ENCODE peak calls at places on chromosomes 7 and 10, in nine cellular contexts. One of them, this sample, is unnamed.

GRCh38 chr7:38070718-38071117 is 107.3 kb upstream of the STARD3NL start:
- DNase-seq in PC-9: peak; percentile 19
- DNase-seq in GM23338: peak; percentile 81
- DNase-seq in endodermal cell: peak; percentile 57
- DNase-seq in A549: peak; percentile 28
- DNase-seq in bronchial epithelial cell: peak; percentile 21
- DNase-seq in fibroblast of the aortic adventitia: peak; percentile 74
- DNase-seq in Caco-2: no peak
- DNase-seq in cardiac fibroblast: peak; percentile 37
- DNase-seq in this sample: no peak

GRCh38 chr7:54932818-54933543 is 85.8 kb upstream of the EGFR start:
- DNase-seq in PC-9: peak; percentile 74
- DNase-seq in cardiac fibroblast: peak; percentile 55
- DNase-seq in bronchial epithelial cell: peak; percentile 53
- DNase-seq in endodermal cell: peak; percentile 89
- DNase-seq in fibroblast of the aortic adventitia: peak; percentile 44
- DNase-seq in GM23338: peak; percentile 81
- DNase-seq in A549: peak; percentile 69
- DNase-seq in Caco-2: peak; percentile 76
- DNase-seq in this sample: no peak

GRCh38 chr7:76300210-76300731 is 2.2 kb upstream of the HSPB1 start:
- DNase-seq in endodermal cell: no peak
- DNase-seq in fibroblast of the aortic adventitia: peak; percentile 58
- DNase-seq in Caco-2: no peak
- DNase-seq in PC-9: peak; percentile 96
- DNase-seq in cardiac fibroblast: peak; percentile 93
- DNase-seq in A549: no peak
- DNase-seq in GM23338: no peak
- DNase-seq in bronchial epithelial cell: peak; percentile 98
- DNase-seq in this sample: peak; percentile 90

GRCh38 chr10:48880016-48880705 is 59.5 kb downstream of the LRRC18 start:
- DNase-seq in bronchial epithelial cell: no peak
- DNase-seq in endodermal cell: peak; percentile 87
- DNase-seq in A549: no peak
- DNase-seq in cardiac fibroblast: no peak
- DNase-seq in PC-9: no peak
- DNase-seq in GM23338: no peak
- DNase-seq in Caco-2: no peak
- DNase-seq in fibroblast of the aortic adventitia: no peak
- DNase-seq in this sample: no peak

GRCh38 chr10:31322647-31323046 is 3.6 kb downstream of the ZEB1 start:
- DNase-seq in PC-9: no peak
- DNase-seq in GM23338: no peak
- DNase-seq in cardiac fibroblast: peak; percentile 56
- DNase-seq in A549: no peak
- DNase-seq in fibroblast of the aortic adventitia: peak; percentile 55
- DNase-seq in endodermal cell: no peak
- DNase-seq in bronchial epithelial cell: no peak
- DNase-seq in Caco-2: no peak
- DNase-seq in this sample: no peak

GRCh38 chr10:116278832-116279231 is 5.8 kb upstream of the GFRA1 start:
- DNase-seq in endodermal cell: no peak
- DNase-seq in Caco-2: no peak
- DNase-seq in fibroblast of the aortic adventitia: no peak
- DNase-seq in bronchial epithelial cell: no peak
- DNase-seq in PC-9: no peak
- DNase-seq in A549: no peak
- DNase-seq in cardiac fibroblast: no peak
- DNase-seq in GM23338: no peak
- DNase-seq in this sample: no peak

GRCh38 chr10:112765717-112766235 is 184.3 kb upstream of the TCF7L2 start:
- DNase-seq in PC-9: no peak
- DNase-seq in endodermal cell: no peak
- DNase-seq in cardiac fibroblast: no peak
- DNase-seq in fibroblast of the aortic adventitia: no peak
- DNase-seq in A549: no peak
- DNase-seq in Caco-2: no peak
- DNase-seq in bronchial epithelial cell: no peak
- DNase-seq in GM23338: peak; percentile 6
- DNase-seq in this sample: no peak

GRCh38 chr10:33073641-33074410 is 115.8 kb upstream of the ITGB1 start:
- DNase-seq in GM23338: peak; percentile 32
- DNase-seq in bronchial epithelial cell: peak; percentile 19
- DNase-seq in A549: no peak
- DNase-seq in PC-9: no peak
- DNase-seq in Caco-2: no peak
- DNase-seq in fibroblast of the aortic adventitia: peak; percentile 68
- DNase-seq in endodermal cell: no peak
- DNase-seq in cardiac fibroblast: peak; percentile 45
- DNase-seq in this sample: no peak

GRCh38 chr7:129664029-129665012 is 52.8 kb downstream of the NRF1 start:
- DNase-seq in cardiac fibroblast: peak; percentile 86
- DNase-seq in PC-9: peak; percentile 53
- DNase-seq in GM23338: peak; percentile 66
- DNase-seq in Caco-2: no peak
- DNase-seq in A549: peak; percentile 68
- DNase-seq in bronchial epithelial cell: peak; percentile 73
- DNase-seq in endodermal cell: no peak
- DNase-seq in fibroblast of the aortic adventitia: peak; percentile 82
- DNase-seq in this sample: peak; percentile 27

GRCh38 chr10:71584902-71585578 is 134.5 kb downstream of the C10orf105 start:
- DNase-seq in Caco-2: no peak
- DNase-seq in cardiac fibroblast: no peak
- DNase-seq in PC-9: no peak
- DNase-seq in GM23338: no peak
- DNase-seq in A549: no peak
- DNase-seq in bronchial epithelial cell: no peak
- DNase-seq in endodermal cell: no peak
- DNase-seq in fibroblast of the aortic adventitia: no peak
- DNase-seq in this sample: no peak

GRCh38 chr10:58513189-58514101 is 773 bp downstream of the BICC1 start:
- DNase-seq in Caco-2: peak; percentile 91
- DNase-seq in cardiac fibroblast: peak; percentile 83
- DNase-seq in endodermal cell: peak; percentile 71
- DNase-seq in PC-9: no peak
- DNase-seq in bronchial epithelial cell: no peak
- DNase-seq in A549: peak; percentile 69
- DNase-seq in fibroblast of the aortic adventitia: peak; percentile 87
- DNase-seq in GM23338: peak; percentile 62
- DNase-seq in this sample: no peak

GRCh38 chr10:132847416-132847777 is 61.5 kb upstream of the NKX6-2 start:
- DNase-seq in PC-9: no peak
- DNase-seq in Caco-2: peak; percentile 25
- DNase-seq in bronchial epithelial cell: no peak
- DNase-seq in endodermal cell: peak; percentile 36
- DNase-seq in cardiac fibroblast: no peak
- DNase-seq in fibroblast of the aortic adventitia: no peak
- DNase-seq in GM23338: no peak
- DNase-seq in A549: no peak
- DNase-seq in this sample: no peak

GRCh38 chr7:80740778-80741545 is 102.5 kb downstream of the CD36 start:
- DNase-seq in Caco-2: no peak
- DNase-seq in bronchial epithelial cell: no peak
- DNase-seq in cardiac fibroblast: peak; percentile 75
- DNase-seq in A549: no peak
- DNase-seq in fibroblast of the aortic adventitia: peak; percentile 74
- DNase-seq in endodermal cell: no peak
- DNase-seq in PC-9: peak; percentile 52
- DNase-seq in GM23338: peak; percentile 6
- DNase-seq in this sample: no peak

GRCh38 chr10:27504007-27504890 is at the start of gene RAB18:
- DNase-seq in A549: peak; percentile 90
- DNase-seq in fibroblast of the aortic adventitia: peak; percentile 99
- DNase-seq in Caco-2: peak; percentile 100
- DNase-seq in endodermal cell: peak; percentile 99
- DNase-seq in bronchial epithelial cell: peak; percentile 97
- DNase-seq in GM23338: peak; percentile 95
- DNase-seq in PC-9: peak; percentile 80
- DNase-seq in cardiac fibroblast: peak; percentile 99
- DNase-seq in this sample: peak; percentile 97
- TF ChIP-seq CTCF in A549: no peak
- TF ChIP-seq CTCF in fibroblast of the aortic adventitia: peak; percentile 7
- TF ChIP-seq CTCF in Caco-2: no peak
- TF ChIP-seq CTCF in endodermal cell: no peak
- TF ChIP-seq CTCF in bronchial epithelial cell: peak; percentile 14
- TF ChIP-seq CTCF in GM23338: no peak
- TF ChIP-seq CTCF in PC-9: no peak
- TF ChIP-seq CTCF in cardiac fibroblast: peak; percentile 21
- TF ChIP-seq CTCF in this sample: peak; percentile 21

GRCh38 chr10:28578454-28578853 is 45.5 kb downstream of the WAC start:
- DNase-seq in endodermal cell: no peak
- DNase-seq in PC-9: no peak
- DNase-seq in bronchial epithelial cell: no peak
- DNase-seq in cardiac fibroblast: no peak
- DNase-seq in A549: no peak
- DNase-seq in GM23338: no peak
- DNase-seq in Caco-2: no peak
- DNase-seq in fibroblast of the aortic adventitia: no peak
- DNase-seq in this sample: no peak

GRCh38 chr10:28580825-28581224 is 47.9 kb downstream of the WAC start:
- DNase-seq in fibroblast of the aortic adventitia: no peak
- DNase-seq in endodermal cell: no peak
- DNase-seq in A549: no peak
- DNase-seq in cardiac fibroblast: no peak
- DNase-seq in Caco-2: no peak
- DNase-seq in bronchial epithelial cell: peak; percentile 67
- DNase-seq in PC-9: peak; percentile 57
- DNase-seq in GM23338: no peak
- DNase-seq in this sample: no peak

GRCh38 chr10:28575852-28576251 is 42.9 kb downstream of the WAC start:
- DNase-seq in GM23338: no peak
- DNase-seq in fibroblast of the aortic adventitia: no peak
- DNase-seq in A549: no peak
- DNase-seq in cardiac fibroblast: no peak
- DNase-seq in PC-9: no peak
- DNase-seq in Caco-2: no peak
- DNase-seq in bronchial epithelial cell: no peak
- DNase-seq in endodermal cell: no peak
- DNase-seq in this sample: peak; percentile 34

GRCh38 chr10:28581916-28582315 is 49.0 kb downstream of the WAC start:
- DNase-seq in A549: no peak
- DNase-seq in PC-9: no peak
- DNase-seq in fibroblast of the aortic adventitia: no peak
- DNase-seq in endodermal cell: no peak
- DNase-seq in Caco-2: no peak
- DNase-seq in bronchial epithelial cell: no peak
- DNase-seq in GM23338: no peak
- DNase-seq in cardiac fibroblast: no peak
- DNase-seq in this sample: no peak

DNA sequence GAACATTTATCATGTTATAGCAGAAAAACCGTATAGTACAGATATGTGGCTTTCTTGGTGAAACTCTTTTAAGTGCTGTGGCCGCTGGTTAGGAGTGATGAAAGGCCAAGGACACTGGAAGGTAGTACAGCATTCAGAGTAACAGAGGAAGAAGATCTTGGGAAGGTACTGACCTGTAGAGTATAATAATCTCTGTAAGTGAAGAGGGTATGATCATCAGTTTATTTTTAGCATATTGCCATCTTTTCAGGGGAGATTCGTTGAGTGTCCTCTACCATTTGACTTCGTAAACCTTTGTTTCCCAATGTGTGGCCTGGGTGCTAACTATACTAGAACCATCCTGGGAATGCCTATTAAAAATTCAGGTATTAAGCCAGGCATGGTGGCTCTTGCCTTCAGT is 44.6 kb downstream of the WAC start:
- DNase-seq in Caco-2: no peak
- DNase-seq in bronchial epithelial cell: no peak
- DNase-seq in endodermal cell: no peak
- DNase-seq in GM23338: no peak
- DNase-seq in fibroblast of the aortic adventitia: no peak
- DNase-seq in A549: no peak
- DNase-seq in PC-9: no peak
- DNase-seq in cardiac fibroblast: no peak
- DNase-seq in this sample: no peak
- H3K4me3 ChIP-seq in Caco-2: no peak overlapping the region
- H3K4me3 ChIP-seq in bronchial epithelial cell: no peak overlapping the region
- H3K4me3 ChIP-seq in endodermal cell: no peak overlapping the region
- H3K4me3 ChIP-seq in GM23338: no peak overlapping the region
- H3K4me3 ChIP-seq in fibroblast of the aortic adventitia: no peak overlapping the region
- H3K4me3 ChIP-seq in A549: no peak overlapping the region
- H3K4me3 ChIP-seq in PC-9: no peak overlapping the region
- H3K4me3 ChIP-seq in cardiac fibroblast: no peak overlapping the region
- H3K4me3 ChIP-seq in this sample: no peak overlapping the region

DNA sequence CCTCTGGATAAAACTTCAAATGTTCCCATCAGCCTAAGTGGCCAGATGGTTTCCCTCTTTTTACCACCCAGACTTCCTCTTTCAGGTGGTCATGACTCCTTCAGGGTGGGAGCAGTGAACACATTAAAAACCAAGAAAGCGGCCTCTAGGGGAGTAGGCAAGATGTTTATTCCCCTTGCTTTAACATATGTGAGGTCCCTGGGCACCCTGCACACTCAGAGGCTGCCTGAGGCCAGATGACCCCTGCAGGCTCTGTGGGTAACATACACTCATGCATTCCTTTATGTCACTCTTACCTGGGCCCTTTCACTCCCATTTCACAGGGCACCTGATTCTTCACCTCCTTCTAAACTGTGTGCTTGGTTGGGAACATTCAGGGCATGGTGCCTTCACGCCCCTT is 357.4 kb downstream of the ABCA13 start:
- DNase-seq in endodermal cell: peak; percentile 71
- DNase-seq in PC-9: no peak
- DNase-seq in A549: no peak
- DNase-seq in Caco-2: peak; percentile 48
- DNase-seq in cardiac fibroblast: no peak
- DNase-seq in bronchial epithelial cell: no peak
- DNase-seq in GM23338: peak; percentile 47
- DNase-seq in fibroblast of the aortic adventitia: no peak
- DNase-seq in this sample: no peak
- TF ChIP-seq CTCF in endodermal cell: peak; percentile 68
- TF ChIP-seq CTCF in PC-9: no peak
- TF ChIP-seq CTCF in A549: no peak
- TF ChIP-seq CTCF in Caco-2: no peak
- TF ChIP-seq CTCF in cardiac fibroblast: no peak
- TF ChIP-seq CTCF in bronchial epithelial cell: no peak
- TF ChIP-seq CTCF in GM23338: peak; percentile 39
- TF ChIP-seq CTCF in fibroblast of the aortic adventitia: no peak
- TF ChIP-seq CTCF in this sample: no peak

GRCh38 chr7:105319578-105319977 is 69.1 kb downstream of the SRPK2 start:
- DNase-seq in bronchial epithelial cell: peak; percentile 4
- DNase-seq in A549: no peak
- DNase-seq in endodermal cell: no peak
- DNase-seq in PC-9: no peak
- DNase-seq in fibroblast of the aortic adventitia: no peak
- DNase-seq in Caco-2: no peak
- DNase-seq in cardiac fibroblast: no peak
- DNase-seq in GM23338: no peak
- DNase-seq in this sample: no peak
- H3K4me3 ChIP-seq in bronchial epithelial cell: no peak overlapping the region
- H3K4me3 ChIP-seq in A549: no peak overlapping the region
- H3K4me3 ChIP-seq in endodermal cell: no peak overlapping the region
- H3K4me3 ChIP-seq in PC-9: no peak overlapping the region
- H3K4me3 ChIP-seq in fibroblast of the aortic adventitia: no peak overlapping the region
- H3K4me3 ChIP-seq in Caco-2: no peak overlapping the region
- H3K4me3 ChIP-seq in cardiac fibroblast: no peak overlapping the region
- H3K4me3 ChIP-seq in GM23338: no peak overlapping the region
- H3K4me3 ChIP-seq in this sample: no peak overlapping the region

GRCh38 chr10:101142533-101143353 is 11.6 kb downstream of the TLX1 start:
- DNase-seq in fibroblast of the aortic adventitia: no peak
- DNase-seq in GM23338: no peak
- DNase-seq in cardiac fibroblast: no peak
- DNase-seq in A549: no peak
- DNase-seq in bronchial epithelial cell: no peak
- DNase-seq in Caco-2: no peak
- DNase-seq in PC-9: no peak
- DNase-seq in endodermal cell: no peak
- DNase-seq in this sample: no peak
- TF ChIP-seq CTCF in fibroblast of the aortic adventitia: no peak
- TF ChIP-seq CTCF in GM23338: no peak
- TF ChIP-seq CTCF in cardiac fibroblast: no peak
- TF ChIP-seq CTCF in A549: no peak
- TF ChIP-seq CTCF in bronchial epithelial cell: no peak
- TF ChIP-seq CTCF in Caco-2: no peak
- TF ChIP-seq CTCF in PC-9: no peak
- TF ChIP-seq CTCF in endodermal cell: no peak
- TF ChIP-seq CTCF in this sample: no peak

This sample was measured in LNCaP clone FGC.